ENCODE peak calls at places on chromosomes 6 and 20, in four cellular contexts. A is WTC11, S is K562, M is HepG2. C is an unnamed sample.

GRCh38 chr6:168864541-168865495 is 388.8 kb downstream of the THBS2 start:
- DNase-seq in A (no peak), S (no peak), M (no peak), C (no peak)

GRCh38 chr6:126048635-126049034 is 62.3 kb downstream of the TRMT11 start:
- DNase-seq in S (no peak), A (no peak), M (no peak), C (no peak)

GRCh38 chr6:15033850-15034203 is 212.0 kb upstream of the JARID2 start:
- DNase-seq in A (no peak), S (no peak), M (no peak), C (no peak)

GRCh38 chr20:33893314-33893713 is 82.2 kb downstream of the CHMP4B start:
- DNase-seq in M (no peak), A (no peak), S (no peak), C (no peak)

GRCh38 chr6:36443951-36444428 is 1.2 kb downstream of the KCTD20 start:
- DNase-seq in S (peak; percentile 67), A (peak; percentile 22), M (peak; percentile 48), C (peak; percentile 56)

GRCh38 chr6:144413418-144413817 is 128.3 kb downstream of the UTRN start:
- DNase-seq in M (no peak), A (no peak), S (no peak), C (peak; percentile 51)

GRCh38 chr6:31597006-31597405 is 4.2 kb upstream of the NCR3 start:
- DNase-seq in S (peak; percentile 72), A (no peak), M (peak; percentile 61), C (peak; percentile 39)

GRCh38 chr20:54059691-54060364 is 10.6 kb downstream of the BCAS1 start:
- DNase-seq in S (no peak), M (no peak), A (no peak), C (no peak)

GRCh38 chr20:13449868-13450441 is 188.8 kb downstream of the TASP1 start:
- DNase-seq in A (no peak), M (no peak), S (no peak), C (no peak)

GRCh38 chr6:79544299-79544927 is 7.2 kb upstream of the LCA5 start:
- DNase-seq in S (no peak), M (no peak), A (no peak), C (no peak)

GRCh38 chr20:61877331-61877730 is 188.3 kb downstream of the TAF4 start:
- DNase-seq in M (no peak), S (no peak), A (no peak), C (no peak)

GRCh38 chr20:22248052-22248667 is 336.2 kb downstream of the FOXA2 start:
- DNase-seq in M (peak; percentile 35), A (peak; percentile 49), S (peak; percentile 14), C (peak; percentile 26)

GRCh38 chr6:169864148-169865030 is 113.0 kb downstream of the ERMARD start:
- DNase-seq in M (no peak), S (no peak), A (no peak), C (no peak)

GRCh38 chr6:154382707-154383106 is 26.1 kb upstream of the IPCEF1 start:
- DNase-seq in A (no peak), M (peak; percentile 32), S (no peak), C (no peak)

GRCh38 chr20:37827605-37828004 is 75.3 kb upstream of the VSTM2L start:
- DNase-seq in S (no peak), A (no peak), M (no peak), C (no peak)

GRCh38 chr6:34056301-34056700 is 89.6 kb downstream of the GRM4 start:
- DNase-seq in M (no peak), A (peak; percentile 93), S (peak; percentile 91), C (peak; percentile 27)

GRCh38 chr6:162373192-162373591 is 354.4 kb downstream of the PRKN start:
- DNase-seq in M (peak; percentile 3), S (no peak), A (no peak), C (no peak)

GRCh38 chr6:88220493-88220892 is 54.3 kb upstream of the CNR1 start:
- DNase-seq in M (peak; percentile 2), A (peak; percentile 21), S (peak; percentile 8), C (peak; percentile 2)

GRCh38 chr6:27582928-27583725 is 110.2 kb upstream of the ZNF184 start:
- DNase-seq in A (peak; percentile 76), M (peak; percentile 65), S (peak; percentile 79), C (no peak)

GRCh38 chr20:22080985-22081384 is 375.5 kb downstream of the PAX1 start:
- DNase-seq in M (no peak), A (no peak), S (no peak), C (no peak)

GRCh38 chr20:63756648-63756991 is 17.0 kb downstream of the SLC2A4RG start:
- DNase-seq in A (no peak), S (no peak), M (no peak), C (no peak)

GRCh38 chr6:12148841-12149240 is 136.7 kb downstream of the HIVEP1 start:
- DNase-seq in M (no peak), A (no peak), S (no peak), C (no peak)

GRCh38 chr6:29797120-29797519 is 30.5 kb upstream of the HLA-G start:
- DNase-seq in M (no peak), A (no peak), S (no peak), C (peak; percentile 35)

GRCh38 chr6:30613251-30614043 is 3.6 kb downstream of the PPP1R10 start:
- DNase-seq in A (no peak), M (no peak), S (no peak), C (no peak)

GRCh38 chr20:37852666-37853065 is 50.3 kb upstream of the VSTM2L start:
- DNase-seq in A (no peak), S (no peak), M (no peak), C (no peak)

GRCh38 chr6:139500977-139501376 is 126.5 kb upstream of the CITED2 start:
- DNase-seq in S (no peak), M (no peak), A (no peak), C (no peak)

GRCh38 chr20:23301436-23302050 is 49.0 kb upstream of the NXT1 start:
- DNase-seq in A (no peak), S (no peak), M (no peak), C (no peak)

GRCh38 chr6:105810105-105810921 is 275.8 kb upstream of the PRDM1 start:
- DNase-seq in M (no peak), A (no peak), S (peak; percentile 87), C (peak; percentile 9)

GRCh38 chr6:170178266-170178560 is 112.7 kb downstream of the DLL1 start:
- DNase-seq in A (no peak), S (no peak), M (no peak), C (no peak)

GRCh38 chr6:8562133-8562532 is 126.8 kb upstream of the SLC35B3 start:
- DNase-seq in S (no peak), A (no peak), M (no peak), C (no peak)

GRCh38 chr6:16540804-16541752 is 220.2 kb downstream of the ATXN1 start:
- DNase-seq in A (no peak), M (no peak), S (no peak), C (peak; percentile 3)

DNA sequence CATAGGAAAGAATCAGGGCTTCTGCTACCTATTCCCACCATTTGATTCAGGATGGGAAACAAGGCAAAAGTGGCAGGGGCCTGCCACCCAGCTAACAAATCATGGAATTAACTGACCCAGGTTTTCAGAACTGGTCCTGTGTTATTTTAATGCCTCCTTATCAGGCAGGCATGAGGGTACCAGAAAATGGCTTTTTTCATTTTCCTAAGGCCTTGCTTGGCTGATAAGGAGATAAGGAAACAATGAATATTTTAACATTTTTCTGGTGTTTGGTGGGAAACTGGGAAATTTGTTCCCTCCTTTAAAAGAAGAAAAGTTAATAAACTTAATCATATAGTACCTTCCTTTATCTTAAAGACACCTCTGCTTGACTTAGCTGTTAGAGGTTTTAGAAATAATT is 6.7 kb downstream of the POU3F2 start:
- DNase-seq in A (no peak), M (no peak), S (no peak), C (no peak)
- TF ChIP-seq NR3C1 in A (no peak), M (no peak), S (no peak), C (no peak)

GRCh38 chr6:55052846-55053245 is 121.5 kb upstream of the HCRTR2 start:
- DNase-seq in S (no peak), M (no peak), A (no peak), C (no peak)

GRCh38 chr6:55047433-55048044 is 126.8 kb upstream of the HCRTR2 start:
- DNase-seq in M (no peak), A (no peak), S (no peak), C (no peak)

DNA sequence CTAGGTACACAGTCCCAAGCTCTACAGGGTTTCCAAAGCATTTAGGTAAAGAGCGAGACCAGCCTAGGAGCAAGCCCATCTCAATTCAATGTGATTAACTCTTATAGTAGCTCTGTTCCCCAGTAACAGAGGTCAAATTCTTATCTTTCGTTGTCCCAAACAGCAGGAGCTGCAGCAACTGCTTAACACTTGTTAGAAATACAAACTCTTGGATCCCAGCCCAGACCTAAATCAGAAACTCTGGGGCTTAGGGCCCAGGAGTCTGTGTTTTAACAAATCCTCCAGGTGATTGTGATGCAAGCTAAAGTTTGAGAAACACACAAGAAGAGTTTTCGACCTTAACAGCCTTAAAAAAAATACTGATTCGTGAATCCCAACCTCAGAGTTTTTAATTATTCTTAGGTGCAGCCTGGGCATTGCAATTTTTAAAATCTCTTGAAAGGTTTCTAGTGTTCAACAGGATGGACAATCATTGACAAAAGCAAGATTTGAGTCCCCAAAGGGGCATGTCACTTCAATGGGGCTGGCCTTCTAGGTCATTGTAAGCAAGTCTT is 127.4 kb upstream of the HCRTR2 start:
- DNase-seq in M (no peak), A (no peak), S (no peak), C (no peak)
- TF ChIP-seq NR3C1 in M (no peak), A (no peak), S (no peak), C (no peak)

DNA sequence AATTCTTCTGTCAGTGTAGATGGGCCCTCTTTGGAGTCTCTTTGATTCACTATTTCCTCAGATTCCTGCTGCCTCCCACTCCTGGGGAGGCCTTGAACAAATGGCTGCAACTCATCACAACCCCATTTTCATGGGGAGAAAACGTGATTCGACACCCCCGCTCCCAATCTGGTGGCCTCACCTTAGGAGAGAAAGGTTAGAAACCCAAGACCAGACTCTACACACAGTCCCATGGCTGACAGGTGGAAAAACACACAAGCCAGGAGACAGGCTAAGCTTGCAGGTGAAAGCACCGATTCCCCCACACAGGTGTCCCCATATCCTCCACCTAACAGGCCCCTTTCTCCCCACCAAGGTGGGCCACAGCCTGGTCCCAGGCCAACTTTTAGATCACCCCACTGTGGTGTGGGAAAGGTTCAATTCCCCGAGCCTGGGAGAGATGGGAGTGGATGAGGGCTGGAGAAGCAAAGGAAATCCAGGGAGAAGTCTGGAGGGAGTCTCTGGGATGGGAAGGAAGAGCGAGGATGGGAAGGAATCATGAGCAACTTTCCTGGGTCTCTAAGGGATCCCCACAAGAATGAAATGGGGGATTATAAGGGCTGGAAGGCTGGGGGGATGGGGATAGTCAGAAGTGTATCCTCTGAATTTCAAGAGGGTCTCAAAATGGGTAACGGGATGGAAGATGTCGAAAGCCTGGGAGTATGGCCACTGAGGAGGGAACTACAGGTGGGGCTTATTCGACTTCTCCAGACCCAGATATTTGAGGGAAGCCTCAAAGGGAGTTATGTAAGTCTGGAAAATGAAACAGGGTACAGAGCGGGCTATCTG is 946 bp downstream of the PLAGL2 start:
- DNase-seq in A (no peak), M (no peak), S (no peak), C (no peak)
- TF ChIP-seq NR3C1 in A (no peak), M (no peak), S (no peak), C (no peak)

GRCh38 chr6:26561533-26562466 is 23.6 kb downstream of the HMGN4 start:
- DNase-seq in A (no peak), S (no peak), M (peak; percentile 55), C (no peak)
- TF ChIP-seq NR3C1 in A (no peak), S (no peak), M (no peak), C (no peak)

DNA sequence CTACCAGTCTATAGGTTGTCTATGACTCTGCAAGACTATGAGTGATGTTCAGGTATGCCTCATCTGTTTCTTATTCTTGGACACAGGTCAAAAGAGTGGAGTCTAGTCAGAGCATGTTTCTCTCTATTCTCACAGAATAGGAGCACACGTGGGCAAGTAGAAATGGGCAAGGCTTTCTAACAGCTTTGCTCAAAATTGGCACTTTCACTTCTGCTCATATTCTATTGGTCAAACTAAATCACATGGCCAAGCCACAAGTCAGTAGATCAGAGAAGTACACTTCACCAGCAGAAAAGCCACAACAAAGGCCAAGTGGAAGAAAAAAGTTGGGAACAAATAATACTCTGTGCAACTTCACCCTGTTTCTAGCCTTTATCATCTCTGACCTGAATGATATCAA is 354.5 kb upstream of the SYNCRIP start:
- DNase-seq in S (no peak), A (no peak), M (no peak), C (no peak)
- TF ChIP-seq NR3C1 in S (no peak), A (no peak), M (no peak), C (no peak)